ENCODE peak calls at places on chromosomes 2 and 18, in ten cellular contexts. K is KBM-7; D is sciatic nerve; Y is activated T-helper 1 cell treated with anti-CD3 and anti-CD28 coated beads, Interleukin-12 subunit alpha, Interleukin-12 subunit beta, Interleukin-2, Interleukin-4 antibody, amounts not matched to agents 30 ng/mL and 10 ng/mL and 1 ng/mL, durations not matched to agents 14 hours and 24 hours and 36 hours; X is body of pancreas; W is stimulated activated CD4-positive, alpha-beta T cell treated with anti-CD3 and anti-CD28 coated beads, Interleukin-15, amount 100 ng/mL, for 1 hour; F is cardiac fibroblast; I is ELR; B is caudate nucleus; A is AG09319. L is an unnamed sample.

GRCh38 chr2:133667085-133667484 is 98.8 kb upstream of the NCKAP5 start:
- DNase-seq in I (peak), K (no peak), A (no peak), D (no peak), W (no peak), X (no peak), F (peak), B (no peak), Y (no peak), L (peak)

GRCh38 chr2:209498574-209498973 is 74.7 kb downstream of the MAP2 start:
- DNase-seq in B (no peak), X (no peak), A (no peak), Y (no peak), W (no peak), K (no peak), F (no peak), D (no peak), I (no peak), L (no peak)

GRCh38 chr2:149562304-149562703 is 25.3 kb downstream of the MMADHC start:
- DNase-seq in K (no peak), F (peak), D (no peak), X (no peak), B (no peak), A (no peak), W (no peak), Y (no peak), I (peak), L (no peak)

GRCh38 chr2:222311321-222311977 is 12.7 kb upstream of the PAX3 start:
- DNase-seq in A (no peak), D (peak), W (no peak), X (peak), Y (no peak), B (no peak), F (no peak), I (peak), K (no peak), L (no peak)

GRCh38 chr18:32300914-32301313 is 111.1 kb downstream of the MEP1B start:
- DNase-seq in A (peak), F (peak), Y (no peak), K (no peak), I (no peak), W (no peak), X (no peak), B (no peak), D (no peak), L (peak)

GRCh38 chr2:160358051-160358450 is 135.6 kb downstream of the RBMS1 start:
- DNase-seq in D (no peak), F (no peak), A (no peak), Y (no peak), X (no peak), W (no peak), I (peak), B (no peak), K (no peak), L (peak)

GRCh38 chr2:121648611-121649401 is 456 bp downstream of the CLASP1 start:
- DNase-seq in B (peak), F (peak), D (peak), Y (peak), K (peak), W (peak), I (peak), A (no peak), X (peak), L (peak)

GRCh38 chr18:49274188-49274714 is 186.2 kb downstream of the DYM start:
- DNase-seq in D (no peak), X (no peak), B (no peak), W (no peak), K (no peak), I (no peak), Y (no peak), F (peak), A (peak), L (no peak)

GRCh38 chr18:57436193-57436964 is 1.2 kb downstream of the ONECUT2 start:
- DNase-seq in F (no peak), D (no peak), I (no peak), B (no peak), X (no peak), W (no peak), A (no peak), K (no peak), Y (no peak), L (no peak)

GRCh38 chr2:75142081-75142480 is 57.2 kb downstream of the TACR1 start:
- DNase-seq in X (no peak), B (no peak), A (no peak), K (no peak), I (no peak), W (no peak), D (no peak), F (peak), Y (no peak), L (no peak)